ENCODE peak calls at places on chromosomes 4 and X, in five cellular contexts. S is D341Med, D is foreskin fibroblast, O is astrocyte of the spinal cord, A is A549. R is an unnamed sample.

GRCh38 chrX:115892787-115893671 is 277.5 kb upstream of the AGTR2 start:
- DNase-seq in A (no peak), D (peak; percentile 22), O (peak; percentile 71), S (no peak), R (no peak)

GRCh38 chr4:73859614-73860088 is 6.6 kb downstream of the PF4V1 start:
- DNase-seq in O (peak; percentile 88), A (no peak), S (no peak), D (peak; percentile 30), R (no peak)

GRCh38 chr4:189823611-189824010 is 117.1 kb upstream of the FRG1 start:
- DNase-seq in O (no peak), S (no peak), A (no peak), D (no peak), R (no peak)

GRCh38 chrX:17527135-17527701 is 152.2 kb downstream of the NHS start:
- DNase-seq in D (no peak), A (no peak), S (no peak), O (no peak), R (no peak)

GRCh38 chr4:40046311-40046980 is 10.2 kb upstream of the N4BP2 start:
- DNase-seq in O (peak; percentile 69), A (peak; percentile 83), S (no peak), D (peak; percentile 22), R (no peak)

GRCh38 chrX:133335027-133335426 is 80.3 kb downstream of the GPC4 start:
- DNase-seq in D (peak; percentile 58), S (peak; percentile 14), O (peak; percentile 39), A (peak; percentile 13), R (no peak)

GRCh38 chr4:52643846-52644245 is 15.3 kb downstream of the USP46 start:
- DNase-seq in S (no peak), A (no peak), O (peak; percentile 68), D (peak; percentile 74), R (no peak)

GRCh38 chr4:54930226-54930625 is 195.2 kb downstream of the KDR start:
- DNase-seq in O (peak; percentile 84), D (peak; percentile 74), S (no peak), A (no peak), R (no peak)

GRCh38 chr4:766559-767283 is 59.2 kb downstream of the CPLX1 start:
- DNase-seq in S (no peak), D (no peak), O (no peak), A (no peak), R (no peak)

GRCh38 chr4:95580226-95580625 is 31.5 kb upstream of the UNC5C start:
- DNase-seq in D (no peak), A (no peak), S (no peak), O (no peak), R (no peak)

GRCh38 chrX:46831620-46832327 is 5.1 kb upstream of the RP2 start:
- DNase-seq in O (peak; percentile 60), D (peak; percentile 70), A (no peak), S (no peak), R (no peak)

GRCh38 chr4:41203169-41203568 is 11.2 kb downstream of the APBB2 start:
- DNase-seq in A (no peak), D (peak; percentile 67), S (no peak), O (peak; percentile 47), R (no peak)

GRCh38 chr4:73740353-73740778 is at the start of gene CXCL8:
- DNase-seq in D (peak; percentile 83), O (peak; percentile 94), A (peak; percentile 90), S (no peak), R (no peak)

GRCh38 chr4:181550381-181550780 is 692.8 kb upstream of the TENM3 start:
- DNase-seq in A (no peak), D (no peak), S (no peak), O (no peak), R (no peak)

GRCh38 chr4:89111833-89112563 is 665 bp downstream of the TIGD2 start:
- DNase-seq in O (peak; percentile 68), D (peak; percentile 94), A (peak; percentile 69), S (no peak), R (no peak)

GRCh38 chr4:100826067-100826466 is 308.2 kb upstream of the EMCN start:
- DNase-seq in O (no peak), D (no peak), S (no peak), A (no peak), R (no peak)

GRCh38 chr4:7103599-7104365 is 35.9 kb upstream of the GRPEL1 start:
- DNase-seq in D (no peak), O (no peak), S (no peak), A (peak; percentile 51), R (no peak)

GRCh38 chr4:54231419-54232150 is 2.5 kb downstream of the PDGFRA start:
- DNase-seq in A (no peak), D (peak; percentile 91), O (peak; percentile 67), S (peak; percentile 29), R (no peak)

GRCh38 chr4:158315706-158316105 is 105.4 kb downstream of the TMEM144 start:
- DNase-seq in D (peak; percentile 88), A (no peak), S (no peak), O (peak; percentile 92), R (no peak)

GRCh38 chrX:16212436-16212835 is 45.2 kb downstream of the MAGEB17 start:
- DNase-seq in S (peak; percentile 4), D (peak; percentile 58), A (peak; percentile 22), O (no peak), R (no peak)

GRCh38 chr4:53039741-53040458 is 177.8 kb downstream of the RASL11B start:
- DNase-seq in A (no peak), S (no peak), D (no peak), O (no peak), R (no peak)